ENCODE peak calls at places on chromosomes 1 and 21, in four cellular contexts. H is NCI-H2029, U is NCI-H510A treated with DMSO at 0.1 percent for 48 hours, N is NCI-H748 treated with DMSO at 0.1 percent for 48 hours. E is an unnamed sample.

GRCh38 chr1:202161151-202162048 is 998 bp upstream of the PTPN7 start:
- DNase-seq in H (no peak), U (no peak), N (no peak), E (no peak)

GRCh38 chr1:154752273-154753030 is 117.6 kb downstream of the KCNN3 start:
- DNase-seq in H (no peak), U (no peak), N (no peak), E (no peak)

GRCh38 chr21:44931137-44931500 is 8.7 kb upstream of the SLX9 start:
- DNase-seq in N (no peak), H (no peak), U (no peak), E (no peak)

GRCh38 chr1:232968965-232969364 is 18.6 kb downstream of the NTPCR start:
- DNase-seq in U (no peak), N (no peak), H (peak; percentile 33), E (no peak)

GRCh38 chr1:12345350-12346217 is 115.8 kb downstream of the VPS13D start:
- DNase-seq in U (no peak), H (no peak), N (no peak), E (no peak)

GRCh38 chr1:179141592-179142244 is 59.8 kb downstream of the TOR3A start:
- DNase-seq in N (no peak), U (no peak), H (no peak), E (no peak)

GRCh38 chr1:90162216-90162615 is 167.3 kb downstream of the ZNF326 start:
- DNase-seq in U (no peak), N (no peak), H (no peak), E (no peak)

GRCh38 chr1:224592636-224593579 is 23.2 kb upstream of the CNIH3 start:
- DNase-seq in U (no peak), H (peak; percentile 34), N (no peak), E (no peak)

GRCh38 chr1:43367904-43368645 is at the start of gene ELOVL1:
- DNase-seq in U (peak; percentile 100), N (peak; percentile 99), H (peak; percentile 95), E (peak; percentile 97)

GRCh38 chr1:215459136-215459535 is 108.0 kb upstream of the KCTD3 start:
- DNase-seq in U (no peak), N (no peak), H (no peak), E (no peak)

GRCh38 chr1:57839067-57839466 is 415.2 kb upstream of the DAB1 start:
- DNase-seq in N (no peak), H (no peak), U (no peak), E (no peak)

GRCh38 chr1:240691521-240692338 is 79.8 kb upstream of the GREM2 start:
- DNase-seq in U (peak; percentile 20), N (peak; percentile 13), H (no peak), E (peak; percentile 67)

GRCh38 chr1:5974631-5975030 is 17.6 kb downstream of the NPHP4 start:
- DNase-seq in H (no peak), U (no peak), N (no peak), E (no peak)

GRCh38 chr1:113871597-113872113 is at the start of gene PTPN22:
- DNase-seq in H (no peak), N (no peak), U (no peak), E (no peak)

GRCh38 chr1:53198241-53198651 is 1.6 kb downstream of the CPT2 start:
- DNase-seq in N (no peak), H (no peak), U (no peak), E (no peak)

GRCh38 chr1:167974698-167975097 is 37.8 kb upstream of the MPC2 start:
- DNase-seq in U (no peak), N (no peak), H (no peak), E (no peak)